ENCODE peak calls at places on chromosomes 16 and 17, in four cellular contexts. One of them, this sample, is unnamed.

GRCh38 chr17:9907883-9908648 is 3.0 kb upstream of the RCVRN start:
- DNase-seq in fibroblast of the aortic adventitia: no peak
- DNase-seq in substantia nigra: no peak
- DNase-seq in aorta: peak; percentile 35
- DNase-seq in this sample: no peak

GRCh38 chr17:36850794-36851193 is 86.5 kb upstream of the LHX1 start:
- DNase-seq in aorta: no peak
- DNase-seq in fibroblast of the aortic adventitia: peak; percentile 51
- DNase-seq in substantia nigra: no peak
- DNase-seq in this sample: peak; percentile 36

GRCh38 chr17:50346313-50347086 is 574 bp downstream of the XYLT2 start:
- DNase-seq in aorta: peak; percentile 66
- DNase-seq in substantia nigra: no peak
- DNase-seq in fibroblast of the aortic adventitia: peak; percentile 21
- DNase-seq in this sample: no peak

GRCh38 chr17:65668211-65668610 is 106.8 kb upstream of the AXIN2 start:
- DNase-seq in fibroblast of the aortic adventitia: no peak
- DNase-seq in substantia nigra: no peak
- DNase-seq in aorta: no peak
- DNase-seq in this sample: no peak

GRCh38 chr17:28717578-28718316 is at the start of gene RAB34:
- DNase-seq in fibroblast of the aortic adventitia: peak; percentile 86
- DNase-seq in substantia nigra: peak; percentile 41
- DNase-seq in aorta: peak; percentile 89
- DNase-seq in this sample: no peak

GRCh38 chr17:8556074-8556473 is 74.5 kb downstream of the MYH10 start:
- DNase-seq in fibroblast of the aortic adventitia: peak; percentile 35
- DNase-seq in aorta: no peak
- DNase-seq in substantia nigra: no peak
- DNase-seq in this sample: no peak

GRCh38 chr17:75514299-75515228 is 773 bp downstream of the CASKIN2 start:
- DNase-seq in substantia nigra: no peak
- DNase-seq in aorta: peak; percentile 62
- DNase-seq in fibroblast of the aortic adventitia: peak; percentile 18
- DNase-seq in this sample: no peak

GRCh38 chr17:30375661-30376060 is 3.1 kb upstream of the CPD start:
- DNase-seq in fibroblast of the aortic adventitia: peak; percentile 33
- DNase-seq in aorta: no peak
- DNase-seq in substantia nigra: no peak
- DNase-seq in this sample: no peak

GRCh38 chr17:75927286-75927922 is 13.4 kb downstream of the FBF1 start:
- DNase-seq in aorta: peak; percentile 58
- DNase-seq in fibroblast of the aortic adventitia: peak; percentile 7
- DNase-seq in substantia nigra: no peak
- DNase-seq in this sample: no peak

GRCh38 chr16:4760221-4760910 is 6.6 kb downstream of the ZNF500 start:
- DNase-seq in aorta: no peak
- DNase-seq in fibroblast of the aortic adventitia: no peak
- DNase-seq in substantia nigra: no peak
- DNase-seq in this sample: no peak

GRCh38 chr16:20538181-20538580 is 38.0 kb downstream of the ACSM2B start:
- DNase-seq in substantia nigra: no peak
- DNase-seq in aorta: no peak
- DNase-seq in fibroblast of the aortic adventitia: no peak
- DNase-seq in this sample: no peak

GRCh38 chr17:49890077-49890821 is 42.4 kb upstream of the TAC4 start:
- DNase-seq in substantia nigra: no peak
- DNase-seq in fibroblast of the aortic adventitia: peak; percentile 21
- DNase-seq in aorta: no peak
- DNase-seq in this sample: no peak

GRCh38 chr17:49602783-49603182 is 27.1 kb downstream of the NXPH3 start:
- DNase-seq in substantia nigra: no peak
- DNase-seq in fibroblast of the aortic adventitia: no peak
- DNase-seq in aorta: no peak
- DNase-seq in this sample: no peak

GRCh38 chr17:29210879-29211278 is 30.7 kb upstream of the MYO18A start:
- DNase-seq in fibroblast of the aortic adventitia: no peak
- DNase-seq in substantia nigra: no peak
- DNase-seq in aorta: no peak
- DNase-seq in this sample: no peak

GRCh38 chr16:86906608-86907007 is 328.3 kb downstream of the FOXL1 start:
- DNase-seq in substantia nigra: no peak
- DNase-seq in aorta: peak; percentile 26
- DNase-seq in fibroblast of the aortic adventitia: no peak
- DNase-seq in this sample: no peak

GRCh38 chr16:48256579-48257177 is 9.3 kb upstream of the ABCC11 start:
- DNase-seq in aorta: no peak
- DNase-seq in fibroblast of the aortic adventitia: no peak
- DNase-seq in substantia nigra: no peak
- DNase-seq in this sample: no peak

GRCh38 chr17:78785011-78785662 is 3.1 kb upstream of the CYTH1 start:
- DNase-seq in fibroblast of the aortic adventitia: no peak
- DNase-seq in aorta: no peak
- DNase-seq in substantia nigra: no peak
- DNase-seq in this sample: no peak

GRCh38 chr17:6035801-6036394 is 34.3 kb upstream of the WSCD1 start:
- DNase-seq in fibroblast of the aortic adventitia: no peak
- DNase-seq in aorta: no peak
- DNase-seq in substantia nigra: no peak
- DNase-seq in this sample: no peak

GRCh38 chr16:53726625-53727024 is 22.7 kb downstream of the FTO start:
- DNase-seq in fibroblast of the aortic adventitia: no peak
- DNase-seq in substantia nigra: no peak
- DNase-seq in aorta: no peak
- DNase-seq in this sample: no peak

GRCh38 chr17:36934759-36935630 is 2.3 kb upstream of the LHX1 start:
- DNase-seq in aorta: no peak
- DNase-seq in substantia nigra: no peak
- DNase-seq in fibroblast of the aortic adventitia: no peak
- DNase-seq in this sample: no peak

GRCh38 chr17:50059759-50060273 is 3.9 kb downstream of the ITGA3 start:
- DNase-seq in substantia nigra: no peak
- DNase-seq in fibroblast of the aortic adventitia: no peak
- DNase-seq in aorta: peak; percentile 92
- DNase-seq in this sample: no peak

GRCh38 chr16:85479972-85480726 is 133.0 kb upstream of the GSE1 start:
- DNase-seq in substantia nigra: no peak
- DNase-seq in fibroblast of the aortic adventitia: no peak
- DNase-seq in aorta: no peak
- DNase-seq in this sample: no peak

GRCh38 chr16:85136705-85137322 is 24.5 kb upstream of the CIBAR2 start:
- DNase-seq in aorta: peak; percentile 79
- DNase-seq in fibroblast of the aortic adventitia: peak; percentile 58
- DNase-seq in substantia nigra: no peak
- DNase-seq in this sample: no peak

GRCh38 chr17:67434061-67434525 is 57.0 kb downstream of the PITPNC1 start:
- DNase-seq in substantia nigra: no peak
- DNase-seq in aorta: peak; percentile 61
- DNase-seq in fibroblast of the aortic adventitia: no peak
- DNase-seq in this sample: no peak

GRCh38 chr16:57600048-57600835 is 28.2 kb upstream of the ADGRG1 start:
- DNase-seq in substantia nigra: no peak
- DNase-seq in fibroblast of the aortic adventitia: peak; percentile 43
- DNase-seq in aorta: no peak
- DNase-seq in this sample: no peak

GRCh38 chr17:74842599-74843351 is 16.9 kb downstream of the GRIN2C start:
- DNase-seq in aorta: peak; percentile 81
- DNase-seq in fibroblast of the aortic adventitia: peak; percentile 44
- DNase-seq in substantia nigra: peak; percentile 58
- DNase-seq in this sample: no peak